ENCODE peak calls at places on chromosome 10, in five cellular contexts. G is transverse colon, C is GM23338, X is suprapubic skin, F is HepG2. R is an unnamed sample.

GRCh38 chr10:31148955-31149354 is 117.3 kb upstream of the ZNF438 start:
- DNase-seq in G (no peak), X (no peak), F (no peak), C (no peak), R (no peak)

GRCh38 chr10:31340343-31340742 is 21.3 kb downstream of the ZEB1 start:
- DNase-seq in C (no peak), X (no peak), F (peak; percentile 30), G (no peak), R (no peak)

GRCh38 chr10:103685880-103686669 is 169.3 kb downstream of the SH3PXD2A start:
- DNase-seq in C (peak; percentile 86), G (peak; percentile 86), X (peak; percentile 93), F (peak; percentile 36), R (peak; percentile 60)

GRCh38 chr10:69180525-69181204 is 631 bp downstream of the SUPV3L1 start:
- DNase-seq in G (no peak), X (no peak), C (peak; percentile 55), F (no peak), R (peak; percentile 10)

GRCh38 chr10:118210276-118210675 is 131.8 kb downstream of the FAM204A start:
- DNase-seq in X (no peak), C (no peak), F (no peak), G (no peak), R (no peak)

GRCh38 chr10:63841761-63842160 is 320.6 kb downstream of the REEP3 start:
- DNase-seq in G (no peak), C (no peak), F (no peak), X (no peak), R (no peak)

GRCh38 chr10:90917231-90917967 is 3.5 kb downstream of the ANKRD1 start:
- DNase-seq in C (no peak), X (no peak), G (no peak), F (no peak), R (no peak)

GRCh38 chr10:22491931-22492615 is 146.8 kb downstream of the SPAG6 start:
- DNase-seq in X (no peak), G (no peak), C (no peak), F (no peak), R (no peak)

GRCh38 chr10:30705086-30705624 is 75.6 kb upstream of the LYZL2 start:
- DNase-seq in C (no peak), X (no peak), F (no peak), G (peak; percentile 25), R (no peak)

GRCh38 chr10:108601856-108602255 is 1321.5 kb downstream of the XPNPEP1 start:
- DNase-seq in C (no peak), F (no peak), G (no peak), X (no peak), R (no peak)

GRCh38 chr10:21813944-21814343 is 189.6 kb downstream of the DNAJC1 start:
- DNase-seq in X (no peak), G (no peak), F (no peak), C (no peak), R (no peak)

GRCh38 chr10:126111562-126111961 is 215.2 kb downstream of the FANK1 start:
- DNase-seq in F (no peak), X (no peak), G (no peak), C (no peak), R (no peak)

GRCh38 chr10:29598861-29599311 is 35.9 kb downstream of the SVIL start:
- DNase-seq in C (no peak), G (no peak), F (no peak), X (no peak), R (no peak)

GRCh38 chr10:69007260-69007659 is 18.7 kb downstream of the KIFBP start:
- DNase-seq in C (no peak), F (no peak), G (no peak), X (no peak), R (no peak)

GRCh38 chr10:108904163-108904878 is 1019.0 kb downstream of the XPNPEP1 start:
- DNase-seq in F (no peak), G (no peak), C (no peak), X (no peak), R (no peak)

GRCh38 chr10:128161031-128161430 is 34.8 kb upstream of the MKI67 start:
- DNase-seq in X (no peak), C (no peak), G (no peak), F (no peak), R (no peak)

GRCh38 chr10:101748496-101748895 is 27.4 kb downstream of the FGF8 start:
- DNase-seq in X (no peak), F (no peak), G (no peak), C (no peak), R (no peak)

GRCh38 chr10:42987121-42987541 is 89.7 kb upstream of the RET start:
- DNase-seq in G (no peak), C (no peak), X (no peak), F (no peak), R (no peak)

GRCh38 chr10:82609845-82610244 is 734.9 kb downstream of the NRG3 start:
- DNase-seq in F (no peak), G (no peak), X (no peak), C (peak; percentile 10), R (no peak)

GRCh38 chr10:124231188-124232135 is 138.1 kb upstream of the CHST15 start:
- DNase-seq in G (no peak), C (no peak), X (no peak), F (no peak), R (no peak)

GRCh38 chr10:53401536-53401935 is 629.0 kb upstream of the MBL2 start:
- DNase-seq in X (no peak), G (no peak), C (no peak), F (no peak), R (no peak)

GRCh38 chr10:132979491-132980425 is 37.4 kb upstream of the CFAP46 start:
- DNase-seq in X (no peak), C (no peak), F (no peak), G (no peak), R (no peak)

GRCh38 chr10:102546606-102547310 is 43.0 kb downstream of the SUFU start:
- DNase-seq in F (no peak), C (no peak), G (no peak), X (no peak), R (no peak)

GRCh38 chr10:130432271-130432670 is 296.1 kb downstream of the GLRX3 start:
- DNase-seq in X (no peak), G (no peak), C (no peak), F (no peak), R (no peak)

GRCh38 chr10:132281915-132282666 is 25.7 kb downstream of the STK32C start:
- DNase-seq in C (peak; percentile 32), X (no peak), G (no peak), F (no peak), R (no peak)

GRCh38 chr10:129329375-129330040 is 137.5 kb upstream of the MGMT start:
- DNase-seq in F (no peak), X (no peak), G (no peak), C (no peak), R (no peak)

GRCh38 chr10:101938316-101939272 is 95.0 kb upstream of the KCNIP2 start:
- DNase-seq in F (no peak), C (no peak), G (no peak), X (no peak), R (no peak)

GRCh38 chr10:23417254-23417653 is 21.6 kb upstream of the OTUD1 start:
- DNase-seq in C (peak; percentile 74), F (no peak), X (no peak), G (no peak), R (no peak)

GRCh38 chr10:78852856-78853255 is 215.9 kb upstream of the ZMIZ1 start:
- DNase-seq in F (no peak), G (peak; percentile 45), X (no peak), C (peak; percentile 70), R (no peak)

GRCh38 chr10:61967298-61967697 is 65.8 kb downstream of the ARID5B start:
- DNase-seq in G (no peak), F (no peak), X (no peak), C (no peak), R (no peak)
- H3K27ac ChIP-seq in G (no peak overlapping the region), F (peak overlapping the region; percentile 26), X (no peak overlapping the region), C (no peak overlapping the region), R (no peak overlapping the region)

DNA sequence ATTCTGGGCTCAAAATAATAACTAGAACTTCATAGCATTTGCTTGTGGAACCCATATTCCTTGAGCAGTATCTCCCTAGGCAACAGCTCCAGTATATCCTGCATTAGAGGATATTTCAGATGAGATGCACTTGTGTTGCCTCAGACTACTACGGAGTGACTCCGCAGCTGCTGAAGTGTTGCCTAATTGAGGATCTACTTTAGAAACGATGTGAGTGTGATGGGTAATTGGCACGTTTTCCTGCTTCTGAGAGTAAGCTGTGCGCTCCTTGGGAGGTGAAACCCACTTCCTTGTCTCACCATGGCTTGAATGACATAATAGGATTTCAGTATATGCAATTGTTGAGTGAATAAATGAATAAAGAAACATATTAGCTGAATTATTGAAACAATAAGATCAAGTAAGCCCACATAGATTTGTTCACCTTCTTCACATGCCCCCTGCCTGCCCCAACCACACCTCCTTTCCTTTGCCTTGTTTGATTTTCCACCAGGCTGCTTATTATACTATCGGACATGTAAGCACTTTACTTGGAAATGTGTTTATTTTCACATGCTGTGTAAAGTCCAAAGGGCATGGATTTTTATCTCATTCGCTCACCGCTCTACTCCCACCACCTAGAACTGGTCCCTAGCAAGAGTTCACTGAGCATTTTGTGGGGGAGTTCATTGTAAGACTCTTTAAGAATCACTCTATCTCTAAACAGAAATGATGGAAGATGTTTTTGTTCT is 303.8 kb downstream of the KCNMA1 start:
- DNase-seq in F (peak; percentile 85), X (no peak), C (no peak), G (no peak), R (no peak)
- TF ChIP-seq POLR2AphosphoS5 in F (no peak), X (no peak), C (no peak), G (no peak), R (no peak)

GRCh38 chr10:60820093-60820769 is 42.0 kb downstream of the CDK1 start:
- DNase-seq in X (no peak), F (no peak), C (peak; percentile 54), G (no peak), R (no peak)
- TF ChIP-seq CTCF in X (no peak), F (peak; percentile 22), C (peak; percentile 55), G (no peak), R (no peak)

GRCh38 chr10:4652111-4653010 is 173.6 kb upstream of the AKR1E2 start:
- DNase-seq in C (no peak), G (no peak), F (no peak), X (no peak), R (no peak)

GRCh38 chr10:4650572-4650971 is 175.4 kb upstream of the AKR1E2 start:
- DNase-seq in G (no peak), C (no peak), X (no peak), F (no peak), R (no peak)

GRCh38 chr10:4650109-4650508 is 175.9 kb upstream of the AKR1E2 start:
- DNase-seq in G (no peak), C (no peak), F (no peak), X (no peak), R (no peak)

GRCh38 chr10:4653160-4653559 is 172.8 kb upstream of the AKR1E2 start:
- DNase-seq in X (no peak), F (no peak), C (peak; percentile 60), G (no peak), R (no peak)

GRCh38 chr10:4651404-4652037 is 174.5 kb upstream of the AKR1E2 start:
- DNase-seq in G (no peak), C (no peak), F (no peak), X (no peak), R (no peak)
- H3K27ac ChIP-seq in G (no peak overlapping the region), C (no peak overlapping the region), F (no peak overlapping the region), X (no peak overlapping the region), R (no peak overlapping the region)

GRCh38 chr10:61992683-61993629 is 91.5 kb downstream of the ARID5B start:
- DNase-seq in G (peak; percentile 56), F (no peak), C (no peak), X (peak; percentile 82), R (peak; percentile 33)
- TF ChIP-seq POLR2AphosphoS5 in G (peak; percentile 78), F (no peak), C (no peak), X (peak; percentile 77), R (peak; percentile 77)